ENCODE peak calls at places on chromosome 18, in four cellular contexts. F is upper lobe of left lung, W is spleen, Q is H1. E is an unnamed sample.
A peak's percentile ranks its signal among the peaks of the same experiment; 100 is the strongest.

GRCh38 chr18:49019446-49020045 is 68.8 kb upstream of the SMAD7 start:
- DNase-seq in F (no peak), W (no peak), Q (no peak), E (no peak)

GRCh38 chr18:22547807-22548561 is 130.3 kb upstream of the CTAGE1 start:
- DNase-seq in F (no peak), W (no peak), Q (no peak), E (no peak)

GRCh38 chr18:78090584-78090983 is 840.9 kb downstream of the GALR1 start:
- DNase-seq in F (no peak), W (no peak), Q (no peak), E (no peak)

GRCh38 chr18:66560092-66560491 is 43.8 kb downstream of the CDH19 start:
- DNase-seq in F (no peak), W (no peak), Q (no peak), E (peak; percentile 38)

GRCh38 chr18:42781298-42781815 is 334.1 kb downstream of the RIT2 start:
- DNase-seq in F (no peak), W (no peak), Q (no peak), E (no peak)

GRCh38 chr18:55013685-55014084 is 54.4 kb upstream of the CCDC68 start:
- DNase-seq in F (no peak), W (no peak), Q (no peak), E (no peak)

GRCh38 chr18:58511306-58511705 is 117.6 kb downstream of the ALPK2 start:
- DNase-seq in F (no peak), W (no peak), Q (no peak), E (no peak)

GRCh38 chr18:22627506-22627905 is 209.8 kb upstream of the CTAGE1 start:
- DNase-seq in F (no peak), W (no peak), Q (no peak), E (no peak)

GRCh38 chr18:7908686-7909299 is 341.7 kb downstream of the PTPRM start:
- DNase-seq in F (no peak), W (no peak), Q (no peak), E (no peak)

GRCh38 chr18:46675112-46675511 is 18.1 kb upstream of the LOXHD1 start:
- DNase-seq in F (no peak), W (no peak), Q (no peak), E (no peak)

GRCh38 chr18:56322403-56322802 is 316.0 kb downstream of the TXNL1 start:
- DNase-seq in F (peak; percentile 34), W (no peak), Q (no peak), E (no peak)

GRCh38 chr18:6022840-6023239 is 127.5 kb upstream of the TMEM200C start:
- DNase-seq in F (no peak), W (no peak), Q (no peak), E (no peak)

GRCh38 chr18:61199131-61199903 is 133.9 kb upstream of the CDH20 start:
- DNase-seq in F (no peak), W (no peak), Q (no peak), E (no peak)

GRCh38 chr18:48672671-48673340 is 134.0 kb downstream of the CTIF start:
- DNase-seq in F (no peak), W (no peak), Q (no peak), E (no peak)

GRCh38 chr18:49924293-49924983 is 111.1 kb upstream of the ACAA2 start:
- DNase-seq in F (no peak), W (no peak), Q (no peak), E (no peak)

GRCh38 chr18:23588836-23589560 is 2.7 kb upstream of the NPC1 start:
- DNase-seq in F (no peak), W (no peak), Q (no peak), E (no peak)

GRCh38 chr18:48945953-48946217 is 4.9 kb downstream of the SMAD7 start:
- DNase-seq in F (no peak), W (no peak), Q (no peak), E (no peak)

GRCh38 chr18:79385749-79386341 is 9.9 kb upstream of the NFATC1 start:
- DNase-seq in F (peak; percentile 63), W (peak; percentile 63), Q (no peak), E (no peak)

GRCh38 chr18:79384151-79384807 is 11.5 kb upstream of the NFATC1 start:
- DNase-seq in F (no peak), W (peak; percentile 69), Q (no peak), E (no peak)

GRCh38 chr18:79384834-79385233 is 10.9 kb upstream of the NFATC1 start:
- DNase-seq in F (no peak), W (peak; percentile 56), Q (no peak), E (no peak)

GRCh38 chr18:79386547-79386946 is 9.2 kb upstream of the NFATC1 start:
- DNase-seq in F (peak; percentile 51), W (peak; percentile 71), Q (no peak), E (no peak)

GRCh38 chr18:79385326-79385725 is 10.4 kb upstream of the NFATC1 start:
- DNase-seq in F (no peak), W (peak; percentile 32), Q (no peak), E (no peak)
- H3K27me3 ChIP-seq in F (no peaks in the 10 kb centered on the region), W (no peaks in the 10 kb centered on the region), Q (no peaks in the 10 kb centered on the region), E (no peaks in the 10 kb centered on the region)

DNA sequence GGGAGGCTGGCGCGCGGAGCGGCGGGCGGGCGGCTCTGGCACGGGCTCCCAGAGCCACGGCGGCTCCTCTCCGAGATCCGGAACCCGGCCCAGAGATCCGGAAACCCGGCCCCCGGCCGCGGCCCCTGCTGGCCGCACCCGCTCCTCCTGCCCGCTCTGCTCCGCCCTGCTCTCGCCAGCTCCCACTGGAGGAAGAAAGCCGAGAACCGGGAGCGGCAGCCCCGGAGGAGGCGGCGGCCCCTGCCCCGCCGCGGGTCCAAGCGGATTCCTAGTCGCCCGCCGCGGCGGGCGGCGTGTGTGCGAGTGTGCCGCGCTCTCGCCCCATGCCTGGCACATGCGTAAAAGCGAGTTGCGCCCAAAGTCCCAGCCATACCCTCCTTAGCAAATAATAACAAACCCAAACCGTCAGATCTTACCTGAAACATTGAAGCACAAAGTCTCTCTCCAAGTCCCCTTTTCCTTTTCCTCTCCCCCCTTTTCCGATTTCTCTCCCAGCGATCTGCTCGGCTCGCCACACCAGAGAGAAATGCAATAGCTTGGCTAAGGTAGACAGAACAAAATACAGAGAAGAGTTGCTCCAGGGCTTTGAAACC is 108.7 kb upstream of the KCTD1 start:
- DNase-seq in F (peak; percentile 95), W (peak; percentile 91), Q (peak; percentile 82), E (peak; percentile 28)
- TF ChIP-seq POLR2A in F (no peak), W (no peak), Q (peak; percentile 77), E (peak; percentile 42)

GRCh38 chr18:3931013-3931315 is 481.0 kb downstream of the TGIF1 start:
- DNase-seq in F (no peak), W (no peak), Q (no peak), E (no peak)
- H3K27me3 ChIP-seq in F (no peaks in the 10 kb centered on the region), W (no peaks in the 10 kb centered on the region), Q (no peaks in the 10 kb centered on the region), E (no peaks in the 10 kb centered on the region)

GRCh38 chr18:32092422-32093105 is 890 bp downstream of the RNF138 start:
- DNase-seq in F (peak; percentile 100), W (peak; percentile 100), Q (peak; percentile 99), E (peak; percentile 99)
- TF ChIP-seq POLR2A in F (peak; percentile 65), W (no peak), Q (peak; percentile 82), E (peak; percentile 83)

GRCh38 chr18:905948-906415 is 1.3 kb downstream of the ADCYAP1 start:
- DNase-seq in F (no peak), W (no peak), Q (no peak), E (no peak)

GRCh38 chr18:905307-905947 is 756 bp downstream of the ADCYAP1 start:
- DNase-seq in F (peak; percentile 77), W (no peak), Q (peak; percentile 63), E (no peak)

GRCh38 chr18:907880-908512 is 3.3 kb downstream of the ADCYAP1 start:
- DNase-seq in F (peak; percentile 74), W (no peak), Q (peak; percentile 59), E (no peak)

GRCh38 chr18:907171-907879 is 2.7 kb downstream of the ADCYAP1 start:
- DNase-seq in F (peak; percentile 87), W (no peak), Q (peak; percentile 70), E (no peak)

GRCh38 chr18:906416-907170 is 1.9 kb downstream of the ADCYAP1 start:
- DNase-seq in F (peak; percentile 50), W (no peak), Q (peak; percentile 85), E (no peak)
- H3K27me3 ChIP-seq in F (peaks cover 22% of the 10 kb centered on the region), W (peaks cover 69% of the 10 kb centered on the region), Q (peaks cover 99% of the 10 kb centered on the region), E (no peaks in the 10 kb centered on the region)

GRCh38 chr18:76496200-76496890 is 1.3 kb upstream of the ZNF516 start:
- DNase-seq in F (peak; percentile 88), W (peak; percentile 89), Q (peak; percentile 80), E (peak; percentile 62)

GRCh38 chr18:76494181-76494540 is 881 bp downstream of the ZNF516 start:
- DNase-seq in F (peak; percentile 86), W (peak; percentile 88), Q (no peak), E (peak; percentile 45)

GRCh38 chr18:76494541-76495403 is at the start of gene ZNF516:
- DNase-seq in F (peak; percentile 91), W (peak; percentile 91), Q (no peak), E (no peak)

GRCh38 chr18:76493213-76494107 is 1.6 kb downstream of the ZNF516 start:
- DNase-seq in F (no peak), W (no peak), Q (no peak), E (peak; percentile 24)

DNA sequence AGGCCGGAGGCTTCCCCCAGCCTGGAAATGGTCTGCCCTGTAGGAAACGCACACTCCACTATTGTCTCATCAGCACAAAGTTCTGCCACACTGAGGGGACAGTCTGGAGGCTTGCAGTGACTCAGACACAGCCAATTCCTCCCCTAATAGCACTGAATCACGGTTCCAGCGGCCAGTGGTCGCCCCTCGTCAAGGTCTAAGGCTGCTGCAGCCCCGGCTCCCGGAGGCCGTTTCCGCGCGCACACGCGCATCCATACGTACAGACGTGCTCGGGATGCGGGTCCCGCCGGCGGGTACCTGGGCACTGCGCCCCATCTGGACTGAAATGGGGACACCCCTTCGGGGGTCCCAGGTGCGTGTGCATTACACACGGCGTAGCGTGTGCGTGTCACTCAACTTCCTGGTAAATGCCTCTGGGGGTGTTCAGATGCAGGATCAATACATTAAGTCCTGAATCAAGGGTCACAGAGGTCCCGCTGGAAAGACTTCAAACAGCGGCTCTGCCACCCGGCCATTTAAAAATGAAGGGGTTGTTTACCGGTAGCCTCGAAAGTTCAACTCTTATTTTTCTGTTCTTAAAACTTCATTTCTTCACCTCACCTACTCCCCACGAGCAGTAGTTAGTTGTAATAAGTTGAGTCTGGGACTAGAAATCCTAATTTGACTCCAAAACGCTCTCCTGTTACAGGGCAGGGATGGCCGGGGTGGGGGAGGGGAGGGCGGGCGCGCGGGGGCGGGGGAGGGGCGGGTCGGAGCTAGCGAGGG is 575 bp upstream of the ZNF516 start:
- DNase-seq in F (peak; percentile 88), W (peak; percentile 86), Q (peak; percentile 81), E (peak; percentile 56)
- TF ChIP-seq POLR2A in F (peak; percentile 68), W (no peak), Q (peak; percentile 60), E (peak; percentile 27)

DNA sequence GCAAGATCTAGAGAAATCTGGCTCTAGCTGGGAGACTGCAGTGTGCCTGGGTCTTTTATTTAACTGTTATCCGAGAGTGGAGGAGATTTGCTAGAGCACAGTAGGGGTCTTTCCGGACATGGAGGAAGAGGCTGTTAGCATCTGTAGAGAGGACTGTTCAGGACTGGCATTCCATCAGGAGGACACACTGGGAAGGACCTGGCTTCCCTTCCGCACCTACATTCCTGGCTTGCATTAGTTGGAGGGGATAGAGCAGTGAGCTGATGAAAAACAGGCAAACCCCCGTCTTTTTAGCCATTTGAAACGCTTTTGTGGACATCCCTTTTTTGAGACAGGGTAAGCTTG is 874 bp upstream of the PIEZO2 start:
- DNase-seq in F (no peak), W (no peak), Q (peak; percentile 54), E (no peak)
- H3K27me3 ChIP-seq in F (peaks cover 7% of the 10 kb centered on the region), W (peaks cover 23% of the 10 kb centered on the region), Q (peaks cover 46% of the 10 kb centered on the region), E (peaks cover 27% of the 10 kb centered on the region)

E was measured in tibial nerve.